ENCODE peak calls at places on chromosomes 4 and X, in eight cellular contexts. C is tibial artery; Q is OCI-LY7; N is naive thymus-derived CD4-positive, alpha-beta T cell; Y is CD8-positive, alpha-beta memory T cell; W is CD4-positive, alpha-beta T cell; X is sigmoid colon; Z is fibroblast of lung. K is an unnamed sample.

GRCh38 chr4:109947918-109948317 is 35.2 kb downstream of the EGF start:
- DNase-seq in C (no peak), Q (no peak), N (no peak), Y (no peak), W (no peak), X (no peak), Z (no peak), K (no peak)

GRCh38 chr4:8350326-8350725 is 80.8 kb downstream of the HTRA3 start:
- DNase-seq in C (no peak), Q (no peak), N (no peak), Y (no peak), W (no peak), X (peak; percentile 45), Z (no peak), K (no peak)

GRCh38 chr4:93960916-93961315 is 132.4 kb downstream of the ATOH1 start:
- DNase-seq in C (no peak), Q (no peak), N (no peak), Y (no peak), W (no peak), X (no peak), Z (no peak), K (no peak)

GRCh38 chr4:152999376-153000067 is 63.4 kb downstream of the FHDC1 start:
- DNase-seq in C (no peak), Q (no peak), N (no peak), Y (no peak), W (no peak), X (no peak), Z (no peak), K (no peak)

GRCh38 chr4:153464068-153464467 is 2.1 kb upstream of the TMEM131L start:
- DNase-seq in C (no peak), Q (no peak), N (no peak), Y (no peak), W (no peak), X (no peak), Z (peak; percentile 54), K (no peak)

GRCh38 chr4:109719604-109720003 is 10.3 kb downstream of the PLA2G12A start:
- DNase-seq in C (no peak), Q (no peak), N (no peak), Y (no peak), W (no peak), X (no peak), Z (no peak), K (no peak)

GRCh38 chr4:93066746-93067145 is 761.8 kb upstream of the ATOH1 start:
- DNase-seq in C (no peak), Q (no peak), N (no peak), Y (no peak), W (no peak), X (no peak), Z (peak; percentile 43), K (peak; percentile 1)

GRCh38 chr4:124262211-124263179 is 450.0 kb downstream of the ANKRD50 start:
- DNase-seq in C (peak; percentile 60), Q (peak; percentile 63), N (no peak), Y (peak; percentile 11), W (no peak), X (peak; percentile 79), Z (peak; percentile 78), K (peak; percentile 96)

GRCh38 chr4:173417833-173418232 is 18.9 kb upstream of the SCRG1 start:
- DNase-seq in C (no peak), Q (no peak), N (no peak), Y (no peak), W (no peak), X (no peak), Z (no peak), K (no peak)

GRCh38 chr4:168516841-168517240 is 20.0 kb downstream of the PALLD start:
- DNase-seq in C (no peak), Q (no peak), N (no peak), Y (no peak), W (no peak), X (no peak), Z (no peak), K (no peak)

GRCh38 chrX:104307341-104307740 is 52.6 kb upstream of the ESX1 start:
- DNase-seq in C (no peak), Q (no peak), N (no peak), Y (no peak), W (no peak), X (no peak), Z (peak; percentile 53), K (no peak)

GRCh38 chr4:7769936-7770674 is 169.6 kb downstream of the AFAP1 start:
- DNase-seq in C (no peak), Q (no peak), N (no peak), Y (no peak), W (no peak), X (peak; percentile 65), Z (no peak), K (peak; percentile 46)

GRCh38 chr4:54226399-54227260 is 2.5 kb upstream of the PDGFRA start:
- DNase-seq in C (peak; percentile 79), Q (no peak), N (no peak), Y (no peak), W (no peak), X (peak; percentile 92), Z (peak; percentile 75), K (peak; percentile 52)

GRCh38 chr4:165379662-165380061 is 854 bp downstream of the CPE start:
- DNase-seq in C (peak; percentile 31), Q (no peak), N (no peak), Y (no peak), W (no peak), X (no peak), Z (peak; percentile 44), K (peak; percentile 52)

DNA sequence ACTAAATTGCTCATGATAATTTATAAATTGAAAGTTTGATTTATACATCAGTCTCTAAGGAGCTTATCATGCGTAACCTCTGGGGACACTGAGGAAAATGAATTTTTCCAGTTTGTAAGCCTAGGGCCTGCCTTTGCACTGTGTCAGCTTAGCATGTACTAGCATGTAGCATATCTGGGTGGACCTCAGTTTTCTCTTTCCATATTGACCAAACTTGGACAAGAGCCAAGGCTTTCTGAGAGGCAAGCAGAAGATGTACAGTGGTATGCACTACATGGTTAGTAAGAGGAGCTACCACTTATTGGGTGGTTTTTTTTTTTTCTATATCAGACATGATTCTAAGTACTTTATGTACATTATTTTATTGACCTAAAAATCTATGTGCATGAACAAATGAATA is 43.4 kb downstream of the TLR10 start:
- DNase-seq in C (no peak), Q (no peak), N (no peak), Y (no peak), W (no peak), X (no peak), Z (no peak), K (no peak)
- H3K27ac ChIP-seq in C (no peak overlapping the region), Q (no peak overlapping the region), N (no peak overlapping the region), Y (no peak overlapping the region), W (no peak overlapping the region), X (no peak overlapping the region), Z (no peak overlapping the region), K (no peak overlapping the region)

DNA sequence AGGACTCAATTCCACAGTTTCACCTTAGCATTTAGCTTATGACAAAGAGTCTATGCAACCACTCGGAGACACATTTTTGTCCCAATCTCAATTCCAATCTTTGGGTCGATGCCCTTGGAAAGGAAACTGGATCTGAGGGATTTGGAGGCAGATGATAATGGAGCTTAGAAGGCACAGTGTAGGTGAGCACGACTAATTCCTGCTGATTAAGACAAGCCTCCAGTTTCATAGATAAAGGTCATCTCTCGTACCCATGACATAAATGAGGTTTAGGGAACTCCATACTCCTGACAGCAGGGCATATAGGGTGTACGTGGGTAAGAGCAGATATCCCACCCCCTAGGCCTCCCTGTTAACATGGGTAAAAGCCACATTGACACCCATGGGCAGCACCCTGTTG is 24.4 kb upstream of the ZNF718 start:
- DNase-seq in C (no peak), Q (no peak), N (no peak), Y (no peak), W (no peak), X (no peak), Z (peak; percentile 3), K (no peak)
- H3K9me3 ChIP-seq in C (peaks cover 30% of the 10 kb centered on the region), Q (peaks cover 17% of the 10 kb centered on the region), N (no peaks in the 10 kb centered on the region), Y (peaks cover 5% of the 10 kb centered on the region), W (peaks cover 82% of the 10 kb centered on the region), X (peaks cover 12% of the 10 kb centered on the region), Z (no peaks in the 10 kb centered on the region), K (no peaks in the 10 kb centered on the region)

GRCh38 chr4:39631700-39632079 is 7.0 kb downstream of the SMIM14 start:
- DNase-seq in C (no peak), Q (peak; percentile 71), N (no peak), Y (no peak), W (no peak), X (no peak), Z (no peak), K (no peak)
- H3K27ac ChIP-seq in C (no peak overlapping the region), Q (no peak overlapping the region), N (no peak overlapping the region), Y (no peak overlapping the region), W (no peak overlapping the region), X (no peak overlapping the region), Z (no peak overlapping the region), K (no peak overlapping the region)

GRCh38 chr4:107083-107443 is 17.2 kb upstream of the ZNF718 start:
- DNase-seq in C (no peak), Q (no peak), N (no peak), Y (no peak), W (no peak), X (no peak), Z (no peak), K (no peak)
- H3K9me3 ChIP-seq in C (no peaks in the 10 kb centered on the region), Q (no peaks in the 10 kb centered on the region), N (no peaks in the 10 kb centered on the region), Y (no peaks in the 10 kb centered on the region), W (peaks cover 63% of the 10 kb centered on the region), X (no peaks in the 10 kb centered on the region), Z (peaks cover 2% of the 10 kb centered on the region), K (no peaks in the 10 kb centered on the region)

GRCh38 chrX:107748490-107748889 is 27.1 kb downstream of the TSC22D3 start:
- DNase-seq in C (no peak), Q (no peak), N (no peak), Y (no peak), W (no peak), X (no peak), Z (no peak), K (no peak)
- H3K27ac ChIP-seq in C (peak overlapping the region; percentile 59), Q (no peak overlapping the region), N (no peak overlapping the region), Y (no peak overlapping the region), W (no peak overlapping the region), X (peak overlapping the region; percentile 65), Z (no peak overlapping the region), K (peak overlapping the region; percentile 68)

DNA sequence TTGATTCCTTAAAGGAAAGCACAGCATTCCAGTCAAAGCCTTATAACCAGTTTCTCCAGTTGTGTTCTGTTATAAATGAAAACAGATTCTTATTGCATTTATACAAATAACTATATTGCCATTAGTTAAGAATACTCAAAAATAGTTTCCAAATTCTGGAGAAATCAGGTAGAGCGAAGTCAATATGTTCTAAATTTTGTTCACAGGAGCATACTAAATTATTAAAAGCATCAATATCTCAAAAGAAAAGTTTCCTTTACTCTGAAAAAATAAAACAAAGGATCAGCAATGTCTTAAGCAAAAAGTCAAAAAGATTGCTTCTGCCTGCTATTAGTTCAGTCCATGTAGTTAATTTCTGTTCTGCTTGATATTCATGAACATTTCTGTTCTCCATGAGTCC is 39.7 kb downstream of the PGRMC2 start:
- DNase-seq in C (no peak), Q (no peak), N (no peak), Y (no peak), W (no peak), X (no peak), Z (no peak), K (no peak)
- H3K9me3 ChIP-seq in C (no peaks in the 10 kb centered on the region), Q (peaks cover 22% of the 10 kb centered on the region), N (no peaks in the 10 kb centered on the region), Y (no peaks in the 10 kb centered on the region), W (peaks cover 6% of the 10 kb centered on the region), X (no peaks in the 10 kb centered on the region), Z (no peaks in the 10 kb centered on the region), K (no peaks in the 10 kb centered on the region)